ENCODE peak calls at places on chromosomes 13 and 19, in five cellular contexts. One of them, this sample, is unnamed.

GRCh38 chr19:29404015-29404414 is 121.8 kb upstream of the VSTM2B start:
- DNase-seq in fibroblast of lung: no peak
- DNase-seq in osteoblast: peak; percentile 60
- DNase-seq in trophoblast cell: no peak
- DNase-seq in PC-3: no peak
- DNase-seq in this sample: no peak

GRCh38 chr13:99500839-99501134 is 485 bp upstream of the TM9SF2 start:
- DNase-seq in fibroblast of lung: no peak
- DNase-seq in osteoblast: peak; percentile 17
- DNase-seq in trophoblast cell: no peak
- DNase-seq in PC-3: no peak
- DNase-seq in this sample: no peak

GRCh38 chr19:4575267-4575793 is 15.8 kb upstream of the SEMA6B start:
- DNase-seq in fibroblast of lung: peak; percentile 85
- DNase-seq in osteoblast: peak; percentile 99
- DNase-seq in trophoblast cell: peak; percentile 58
- DNase-seq in PC-3: peak; percentile 90
- DNase-seq in this sample: peak; percentile 78

GRCh38 chr13:20387441-20387971 is 138.2 kb downstream of the CRYL1 start:
- DNase-seq in fibroblast of lung: peak; percentile 61
- DNase-seq in osteoblast: peak; percentile 87
- DNase-seq in trophoblast cell: peak; percentile 89
- DNase-seq in PC-3: peak; percentile 95
- DNase-seq in this sample: peak; percentile 51

GRCh38 chr13:51002736-51003135 is 93.1 kb downstream of the RNASEH2B start:
- DNase-seq in fibroblast of lung: no peak
- DNase-seq in osteoblast: no peak
- DNase-seq in trophoblast cell: no peak
- DNase-seq in PC-3: no peak
- DNase-seq in this sample: no peak

GRCh38 chr19:39319892-39320168 is 833 bp downstream of the LRFN1 start:
- DNase-seq in fibroblast of lung: no peak
- DNase-seq in osteoblast: no peak
- DNase-seq in trophoblast cell: no peak
- DNase-seq in PC-3: no peak
- DNase-seq in this sample: no peak

GRCh38 chr19:28377077-28377476 is 835.9 kb downstream of the UQCRFS1 start:
- DNase-seq in fibroblast of lung: peak; percentile 2
- DNase-seq in osteoblast: no peak
- DNase-seq in trophoblast cell: peak; percentile 2
- DNase-seq in PC-3: no peak
- DNase-seq in this sample: no peak

GRCh38 chr19:35776102-35776788 is 881 bp downstream of the ARHGAP33 start:
- DNase-seq in fibroblast of lung: no peak
- DNase-seq in osteoblast: peak; percentile 84
- DNase-seq in trophoblast cell: no peak
- DNase-seq in PC-3: no peak
- DNase-seq in this sample: no peak

GRCh38 chr13:33575378-33575777 is 242.6 kb upstream of the RFC3 start:
- DNase-seq in fibroblast of lung: no peak
- DNase-seq in osteoblast: no peak
- DNase-seq in trophoblast cell: no peak
- DNase-seq in PC-3: no peak
- DNase-seq in this sample: no peak

GRCh38 chr19:33674575-33675367 is 53.0 kb downstream of the CHST8 start:
- DNase-seq in fibroblast of lung: no peak
- DNase-seq in osteoblast: no peak
- DNase-seq in trophoblast cell: no peak
- DNase-seq in PC-3: no peak
- DNase-seq in this sample: no peak

GRCh38 chr13:62337109-62337880 is 921.6 kb upstream of the PCDH20 start:
- DNase-seq in fibroblast of lung: no peak
- DNase-seq in osteoblast: no peak
- DNase-seq in trophoblast cell: no peak
- DNase-seq in PC-3: no peak
- DNase-seq in this sample: no peak

GRCh38 chr19:3515891-3516422 is 9.8 kb downstream of the FZR1 start:
- DNase-seq in fibroblast of lung: peak; percentile 60
- DNase-seq in osteoblast: no peak
- DNase-seq in trophoblast cell: no peak
- DNase-seq in PC-3: no peak
- DNase-seq in this sample: peak; percentile 54

GRCh38 chr13:107370036-107370785 is 802.3 kb upstream of the ARGLU1 start:
- DNase-seq in fibroblast of lung: peak; percentile 83
- DNase-seq in osteoblast: no peak
- DNase-seq in trophoblast cell: no peak
- DNase-seq in PC-3: peak; percentile 50
- DNase-seq in this sample: peak; percentile 76

GRCh38 chr13:87674143-87674772 is 3.1 kb downstream of the SLITRK5 start:
- DNase-seq in fibroblast of lung: no peak
- DNase-seq in osteoblast: peak; percentile 71
- DNase-seq in trophoblast cell: no peak
- DNase-seq in PC-3: no peak
- DNase-seq in this sample: no peak

GRCh38 chr13:99982741-99983400 is 1.3 kb downstream of the ZIC2 start:
- DNase-seq in fibroblast of lung: no peak
- DNase-seq in osteoblast: peak; percentile 82
- DNase-seq in trophoblast cell: no peak
- DNase-seq in PC-3: no peak
- DNase-seq in this sample: no peak

GRCh38 chr13:37037231-37037630 is 22.3 kb downstream of the SUPT20H start:
- DNase-seq in fibroblast of lung: no peak
- DNase-seq in osteoblast: no peak
- DNase-seq in trophoblast cell: no peak
- DNase-seq in PC-3: no peak
- DNase-seq in this sample: no peak

GRCh38 chr13:91652389-91652788 is 254.0 kb downstream of the GPC5 start:
- DNase-seq in fibroblast of lung: no peak
- DNase-seq in osteoblast: no peak
- DNase-seq in trophoblast cell: no peak
- DNase-seq in PC-3: no peak
- DNase-seq in this sample: no peak

GRCh38 chr19:7494416-7495098 is 5.7 kb upstream of the PEX11G start:
- DNase-seq in fibroblast of lung: peak; percentile 31
- DNase-seq in osteoblast: peak; percentile 87
- DNase-seq in trophoblast cell: no peak
- DNase-seq in PC-3: no peak
- DNase-seq in this sample: no peak

GRCh38 chr19:4577020-4577782 is 17.7 kb upstream of the SEMA6B start:
- DNase-seq in fibroblast of lung: no peak
- DNase-seq in osteoblast: peak; percentile 95
- DNase-seq in trophoblast cell: no peak
- DNase-seq in PC-3: peak; percentile 47
- DNase-seq in this sample: no peak

GRCh38 chr19:4058696-4059492 is 7.8 kb downstream of the ZBTB7A start:
- DNase-seq in fibroblast of lung: no peak
- DNase-seq in osteoblast: peak; percentile 90
- DNase-seq in trophoblast cell: no peak
- DNase-seq in PC-3: no peak
- DNase-seq in this sample: no peak

GRCh38 chr13:72774019-72774418 is 7.7 kb downstream of the DIS3 start:
- DNase-seq in fibroblast of lung: peak; percentile 8
- DNase-seq in osteoblast: no peak
- DNase-seq in trophoblast cell: no peak
- DNase-seq in PC-3: no peak
- DNase-seq in this sample: peak; percentile 3

GRCh38 chr13:102879793-102880499 is 34.1 kb downstream of the ERCC5 start:
- DNase-seq in fibroblast of lung: no peak
- DNase-seq in osteoblast: no peak
- DNase-seq in trophoblast cell: no peak
- DNase-seq in PC-3: no peak
- DNase-seq in this sample: no peak

GRCh38 chr13:26956532-26957142 is 196.1 kb upstream of the GPR12 start:
- DNase-seq in fibroblast of lung: no peak
- DNase-seq in osteoblast: no peak
- DNase-seq in trophoblast cell: peak; percentile 85
- DNase-seq in PC-3: no peak
- DNase-seq in this sample: no peak

GRCh38 chr19:4098493-4098892 is 25.4 kb downstream of the MAP2K2 start:
- DNase-seq in fibroblast of lung: no peak
- DNase-seq in osteoblast: peak; percentile 77
- DNase-seq in trophoblast cell: no peak
- DNase-seq in PC-3: no peak
- DNase-seq in this sample: no peak

GRCh38 chr13:42574435-42575311 is 721 bp downstream of the TNFSF11 start:
- DNase-seq in fibroblast of lung: no peak
- DNase-seq in osteoblast: peak; percentile 68
- DNase-seq in trophoblast cell: no peak
- DNase-seq in PC-3: no peak
- DNase-seq in this sample: no peak

GRCh38 chr19:3366104-3366760 is at the start of gene NFIC:
- DNase-seq in fibroblast of lung: peak; percentile 84
- DNase-seq in osteoblast: peak; percentile 99
- DNase-seq in trophoblast cell: peak; percentile 46
- DNase-seq in PC-3: peak; percentile 50
- DNase-seq in this sample: peak; percentile 74

GRCh38 chr19:33280351-33280921 is 21.9 kb downstream of the CEBPA start:
- DNase-seq in fibroblast of lung: no peak
- DNase-seq in osteoblast: no peak
- DNase-seq in trophoblast cell: no peak
- DNase-seq in PC-3: no peak
- DNase-seq in this sample: no peak

GRCh38 chr19:35063940-35064818 is 22.7 kb downstream of the HPN start:
- DNase-seq in fibroblast of lung: peak; percentile 75
- DNase-seq in osteoblast: peak; percentile 94
- DNase-seq in trophoblast cell: no peak
- DNase-seq in PC-3: peak; percentile 75
- DNase-seq in this sample: peak; percentile 67

GRCh38 chr19:22286151-22286810 is at the start of gene ZNF729:
- DNase-seq in fibroblast of lung: no peak
- DNase-seq in osteoblast: no peak
- DNase-seq in trophoblast cell: peak; percentile 4
- DNase-seq in PC-3: no peak
- DNase-seq in this sample: no peak

GRCh38 chr13:46342538-46342937 is 44.5 kb downstream of the RUBCNL start:
- DNase-seq in fibroblast of lung: no peak
- DNase-seq in osteoblast: no peak
- DNase-seq in trophoblast cell: no peak
- DNase-seq in PC-3: no peak
- DNase-seq in this sample: no peak

GRCh38 chr13:46339035-46339666 is 47.9 kb downstream of the RUBCNL start:
- DNase-seq in fibroblast of lung: peak; percentile 91
- DNase-seq in osteoblast: peak; percentile 90
- DNase-seq in trophoblast cell: peak; percentile 62
- DNase-seq in PC-3: peak; percentile 89
- DNase-seq in this sample: peak; percentile 87

GRCh38 chr13:46340631-46341111 is 46.4 kb downstream of the RUBCNL start:
- DNase-seq in fibroblast of lung: no peak
- DNase-seq in osteoblast: no peak
- DNase-seq in trophoblast cell: peak; percentile 35
- DNase-seq in PC-3: no peak
- DNase-seq in this sample: no peak

GRCh38 chr13:46343279-46343949 is 43.6 kb downstream of the RUBCNL start:
- DNase-seq in fibroblast of lung: no peak
- DNase-seq in osteoblast: no peak
- DNase-seq in trophoblast cell: no peak
- DNase-seq in PC-3: no peak
- DNase-seq in this sample: no peak

GRCh38 chr13:46341112-46341711 is 45.8 kb downstream of the RUBCNL start:
- DNase-seq in fibroblast of lung: peak; percentile 74
- DNase-seq in osteoblast: peak; percentile 83
- DNase-seq in trophoblast cell: peak; percentile 21
- DNase-seq in PC-3: peak; percentile 56
- DNase-seq in this sample: peak; percentile 58
- H2AFZ ChIP-seq in fibroblast of lung: no peak overlapping the region
- H2AFZ ChIP-seq in osteoblast: peak overlapping the region; percentile 85
- H2AFZ ChIP-seq in trophoblast cell: no peak overlapping the region
- H2AFZ ChIP-seq in PC-3: no peak overlapping the region
- H2AFZ ChIP-seq in this sample: no peak overlapping the region

DNA sequence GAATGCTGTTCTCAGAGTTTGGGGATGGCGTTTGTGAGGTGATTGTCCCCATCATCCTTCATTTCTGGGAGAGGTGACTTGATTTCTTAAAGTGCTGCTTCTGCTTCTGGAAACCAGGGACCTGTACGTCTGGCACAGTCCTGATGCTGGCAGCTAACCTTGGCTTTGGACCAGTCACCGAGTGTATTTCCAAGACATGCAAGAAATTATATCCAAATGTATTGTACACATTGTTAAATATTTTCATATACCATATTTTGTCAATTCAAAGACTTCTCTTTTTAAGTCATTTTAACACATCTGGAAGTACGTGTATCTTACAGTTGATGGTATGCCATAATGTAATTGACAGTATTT is 97.4 kb downstream of the ARHGEF7 start:
- DNase-seq in fibroblast of lung: no peak
- DNase-seq in osteoblast: no peak
- DNase-seq in trophoblast cell: no peak
- DNase-seq in PC-3: no peak
- DNase-seq in this sample: no peak
- H3K4me1 ChIP-seq in fibroblast of lung: peaks cover 19% of the 10 kb centered on the region
- H3K4me1 ChIP-seq in osteoblast: peaks cover 22% of the 10 kb centered on the region
- H3K4me1 ChIP-seq in trophoblast cell: peaks cover 27% of the 10 kb centered on the region
- H3K4me1 ChIP-seq in PC-3: peaks cover 10% of the 10 kb centered on the region
- H3K4me1 ChIP-seq in this sample: peaks cover 34% of the 10 kb centered on the region

DNA sequence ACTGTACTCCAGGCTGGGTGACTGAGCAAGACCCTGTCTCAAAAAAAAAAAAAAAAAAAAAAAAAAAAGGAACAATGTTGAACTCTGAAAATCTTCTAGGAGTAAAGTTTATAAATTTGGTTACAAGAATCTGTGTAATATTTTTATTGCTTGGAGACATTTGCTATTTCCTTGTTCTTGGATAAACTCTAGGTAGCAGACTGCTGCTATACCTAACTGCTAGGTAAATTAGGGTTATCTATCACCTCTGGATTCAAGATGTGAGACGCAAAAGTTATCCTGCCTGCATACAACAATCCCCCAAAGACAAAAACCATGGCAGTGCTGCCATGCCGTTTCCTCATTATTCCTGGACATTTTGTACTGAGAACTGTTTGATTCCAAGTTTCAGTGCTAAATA is 33.7 kb downstream of the UBL3 start:
- DNase-seq in fibroblast of lung: no peak
- DNase-seq in osteoblast: no peak
- DNase-seq in trophoblast cell: no peak
- DNase-seq in PC-3: no peak
- DNase-seq in this sample: no peak
- H3K79me2 ChIP-seq in fibroblast of lung: peaks cover 10% of the 10 kb centered on the region
- H3K79me2 ChIP-seq in osteoblast: peaks cover 96% of the 10 kb centered on the region
- H3K79me2 ChIP-seq in trophoblast cell: peaks cover 2% of the 10 kb centered on the region
- H3K79me2 ChIP-seq in PC-3: peaks cover 37% of the 10 kb centered on the region
- H3K79me2 ChIP-seq in this sample: peaks cover 89% of the 10 kb centered on the region

GRCh38 chr19:45901432-45901903 is 945 bp downstream of the MYPOP start:
- DNase-seq in fibroblast of lung: peak; percentile 50
- DNase-seq in osteoblast: peak; percentile 78
- DNase-seq in trophoblast cell: peak; percentile 85
- DNase-seq in PC-3: no peak
- DNase-seq in this sample: no peak
- H2AFZ ChIP-seq in fibroblast of lung: peak overlapping the region; percentile 30
- H2AFZ ChIP-seq in osteoblast: peak overlapping the region; percentile 29
- H2AFZ ChIP-seq in trophoblast cell: no peak overlapping the region
- H2AFZ ChIP-seq in PC-3: peak overlapping the region; percentile 64
- H2AFZ ChIP-seq in this sample: peak overlapping the region; percentile 73

GRCh38 chr19:19458110-19458816 is 52.8 kb downstream of the GATAD2A start:
- DNase-seq in fibroblast of lung: no peak
- DNase-seq in osteoblast: no peak
- DNase-seq in trophoblast cell: no peak
- DNase-seq in PC-3: no peak
- DNase-seq in this sample: no peak
- H3K4me1 ChIP-seq in fibroblast of lung: peaks cover 53% of the 10 kb centered on the region
- H3K4me1 ChIP-seq in osteoblast: peaks cover 37% of the 10 kb centered on the region
- H3K4me1 ChIP-seq in trophoblast cell: peaks cover 43% of the 10 kb centered on the region
- H3K4me1 ChIP-seq in PC-3: peaks cover 19% of the 10 kb centered on the region
- H3K4me1 ChIP-seq in this sample: peaks cover 53% of the 10 kb centered on the region